ENCODE peak calls at places on chromosomes 5 and 9, in seven cellular contexts. K is AG04449; U is CD4-positive, alpha-beta T cell; G is fibroblast of pulmonary artery; Z is A549; R is foreskin fibroblast; N is GM06990. Y is an unnamed sample.

GRCh38 chr9:95726756-95727155 is 148.7 kb upstream of the ERCC6L2 start:
- DNase-seq in K (peak), U (no peak), G (peak), Z (peak), R (peak), N (no peak), Y (no peak)

GRCh38 chr5:4230531-4230904 is 634.9 kb downstream of the IRX1 start:
- DNase-seq in K (no peak), U (no peak), G (no peak), Z (no peak), R (no peak), N (no peak), Y (no peak)

GRCh38 chr9:83937861-83938455 is 16.7 kb upstream of the KIF27 start:
- DNase-seq in K (no peak), U (peak), G (peak), Z (peak), R (peak), N (no peak), Y (no peak)

GRCh38 chr5:80782626-80783025 is 127.8 kb upstream of the DHFR start:
- DNase-seq in K (no peak), U (no peak), G (no peak), Z (no peak), R (no peak), N (no peak), Y (no peak)

GRCh38 chr9:132094314-132094791 is 14.7 kb upstream of the MED27 start:
- DNase-seq in K (peak), U (no peak), G (peak), Z (no peak), R (peak), N (no peak), Y (no peak)

GRCh38 chr9:89378541-89378940 is 60.2 kb downstream of the SECISBP2 start:
- DNase-seq in K (no peak), U (no peak), G (no peak), Z (no peak), R (no peak), N (no peak), Y (no peak)

GRCh38 chr5:23977365-23977764 is 470.0 kb downstream of the PRDM9 start:
- DNase-seq in K (no peak), U (no peak), G (no peak), Z (no peak), R (no peak), N (no peak), Y (no peak)

GRCh38 chr5:162274684-162275083 is 207.1 kb downstream of the GABRG2 start:
- DNase-seq in K (no peak), U (no peak), G (no peak), Z (no peak), R (no peak), N (no peak), Y (no peak)

GRCh38 chr5:58582411-58583393 is at the start of gene RAB3C:
- DNase-seq in K (peak), U (no peak), G (peak), Z (peak), R (peak), N (peak), Y (peak)

DNA sequence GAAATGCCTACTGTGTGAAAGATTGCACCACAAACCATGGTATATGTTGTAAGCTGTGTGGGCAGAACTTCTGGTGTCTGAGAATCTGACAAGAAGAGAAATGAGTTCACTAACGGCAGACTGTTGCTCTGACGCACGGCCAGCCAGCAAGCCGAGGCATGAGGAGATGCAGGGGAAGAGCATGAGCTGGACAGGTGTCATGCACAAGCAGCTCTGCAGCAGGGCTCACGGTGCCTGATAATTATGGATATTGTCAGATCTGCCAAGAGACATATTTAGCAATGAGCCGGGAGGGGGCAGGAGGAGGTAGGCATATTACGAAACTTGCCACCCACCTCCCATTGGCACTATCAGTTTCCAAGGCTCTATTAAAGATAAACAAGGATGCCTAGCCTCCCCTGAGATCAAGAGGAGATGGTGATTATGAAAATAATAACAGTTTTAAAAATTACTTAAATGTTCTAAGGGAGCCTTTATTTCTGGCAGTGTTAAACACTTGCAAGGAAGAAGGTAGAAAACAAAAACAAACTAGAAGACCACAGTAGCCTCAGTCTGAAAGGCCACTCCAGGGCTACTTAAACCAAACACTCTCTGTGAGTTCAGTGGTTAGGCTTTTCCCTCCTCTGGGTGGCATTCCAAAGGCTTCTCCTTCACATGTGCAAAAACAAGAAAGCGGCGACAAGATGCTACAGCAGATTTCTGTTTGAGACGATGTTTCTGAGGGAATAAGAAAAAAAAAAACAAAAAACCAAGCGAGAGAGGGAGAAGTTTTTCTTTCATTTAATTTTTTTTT is 339.6 kb downstream of the BNC2 start:
- DNase-seq in K (no peak), U (no peak), G (peak), Z (no peak), R (no peak), N (no peak), Y (no peak)
- TF ChIP-seq CTCF in K (no peak), U (no peak), G (no peak), Z (no peak), R (no peak), N (no peak), Y (no peak)

DNA sequence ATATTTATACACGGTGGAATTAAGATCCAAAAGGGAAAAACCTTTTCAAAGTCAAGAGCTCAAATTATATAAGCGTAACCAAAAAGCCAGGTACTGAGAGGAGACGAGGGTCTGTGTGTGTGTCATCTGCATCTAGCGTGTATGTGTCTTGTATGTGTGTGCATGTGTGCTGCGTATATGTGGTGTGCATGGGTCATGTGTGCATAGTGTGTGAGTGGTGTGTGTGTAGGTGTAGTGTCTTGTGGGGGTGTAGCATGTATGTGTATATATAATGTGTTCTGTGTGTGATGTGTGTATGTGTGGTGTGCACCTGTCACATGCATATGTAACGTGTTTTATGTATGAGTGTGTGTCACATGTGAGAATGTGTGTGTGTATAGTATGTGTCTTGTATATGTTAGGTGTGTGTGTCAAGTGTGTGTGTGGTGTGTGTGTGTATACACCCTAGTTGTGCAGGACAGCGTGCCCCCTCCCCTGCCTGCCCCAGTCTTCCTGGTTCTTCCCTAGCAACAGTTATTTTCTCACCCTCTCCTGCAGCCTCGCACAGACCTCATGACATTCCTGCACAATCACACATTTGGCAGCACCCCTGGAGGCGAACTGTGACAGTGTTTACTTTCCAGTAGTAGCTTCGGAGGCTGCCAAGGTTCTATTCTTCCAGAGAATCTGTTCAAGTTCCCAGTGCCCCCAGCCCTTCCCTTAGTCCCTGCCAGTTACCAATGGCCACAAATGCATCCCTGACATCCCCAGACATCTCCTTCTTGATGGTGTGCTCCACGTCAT is 27.1 kb upstream of the TNIP1 start:
- DNase-seq in K (no peak), U (no peak), G (peak), Z (no peak), R (peak), N (no peak), Y (no peak)
- TF ChIP-seq CTCF in K (no peak), U (no peak), G (no peak), Z (no peak), R (no peak), N (no peak), Y (no peak)

DNA sequence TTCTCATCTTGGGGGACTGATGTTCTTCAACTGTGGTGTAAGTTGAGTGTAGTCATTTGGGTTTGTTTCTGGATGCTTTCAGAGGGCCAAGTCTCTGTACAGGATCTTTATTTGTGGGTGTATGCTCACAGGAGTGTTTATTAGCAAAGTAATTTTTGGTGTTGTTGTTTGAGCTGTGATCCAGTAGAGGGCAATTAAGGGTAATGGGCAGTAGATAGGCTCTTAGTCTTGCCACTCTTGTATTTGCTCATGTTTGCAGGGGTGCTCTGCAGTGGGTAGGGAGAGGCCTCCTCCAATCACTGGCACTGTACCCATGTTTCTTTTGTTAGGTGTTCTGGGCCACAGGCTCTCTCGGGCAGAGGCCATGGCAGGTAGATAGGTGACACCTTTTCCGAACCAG is 45.9 kb upstream of the ITGA2 start:
- DNase-seq in K (no peak), U (no peak), G (peak), Z (no peak), R (no peak), N (no peak), Y (no peak)
- TF ChIP-seq CTCF in K (no peak), U (no peak), G (peak), Z (no peak), R (peak), N (peak), Y (no peak)

DNA sequence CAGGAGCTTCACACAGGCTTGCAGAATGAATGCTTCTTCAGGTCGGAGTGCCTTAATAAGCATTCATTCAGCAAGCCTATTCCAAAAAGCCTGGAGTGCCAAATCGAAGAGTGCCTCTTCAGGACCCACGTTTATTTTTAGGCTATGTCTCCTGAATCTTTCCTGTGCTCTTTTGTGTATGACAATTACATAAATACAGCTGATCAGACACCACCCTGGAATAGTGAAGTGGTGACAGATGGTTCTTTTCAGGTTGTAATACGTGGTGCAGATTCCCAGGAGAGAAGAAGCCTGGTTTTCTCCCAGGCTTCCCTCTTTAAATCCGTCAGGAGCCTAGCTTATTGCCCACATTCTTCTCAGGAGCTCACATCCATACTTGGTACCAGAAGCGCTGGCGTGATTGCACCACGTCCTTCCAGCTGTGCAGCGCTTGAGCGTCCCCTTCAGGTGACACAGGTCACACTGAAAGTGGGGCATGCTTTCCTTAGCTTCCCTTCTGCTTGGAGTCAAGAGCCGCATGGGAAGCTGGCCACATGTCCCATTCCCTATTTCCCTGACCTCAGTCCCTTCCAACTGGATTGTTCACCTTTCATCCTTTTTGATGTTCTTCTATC is 123.1 kb downstream of the ADCY2 start:
- DNase-seq in K (no peak), U (no peak), G (no peak), Z (no peak), R (no peak), N (no peak), Y (no peak)
- TF ChIP-seq CTCF in K (no peak), U (no peak), G (no peak), Z (no peak), R (no peak), N (no peak), Y (no peak)

GRCh38 chr9:27202056-27202455 is 93.0 kb downstream of the TEK start:
- DNase-seq in K (no peak), U (no peak), G (no peak), Z (no peak), R (no peak), N (no peak), Y (no peak)
- TF ChIP-seq CTCF in K (no peak), U (no peak), G (no peak), Z (no peak), R (no peak), N (no peak), Y (no peak)

GRCh38 chr5:177494356-177495195 is 2.8 kb downstream of the PDLIM7 start:
- DNase-seq in K (no peak), U (no peak), G (peak), Z (peak), R (peak), N (no peak), Y (peak)
- TF ChIP-seq CTCF in K (peak), U (no peak), G (peak), Z (peak), R (peak), N (peak), Y (no peak)

GRCh38 chr5:55037046-55037771 is 13.2 kb downstream of the GZMK start:
- DNase-seq in K (no peak), U (peak), G (peak), Z (no peak), R (peak), N (peak), Y (no peak)
- TF ChIP-seq CTCF in K (no peak), U (peak), G (peak), Z (no peak), R (peak), N (peak), Y (no peak)

Y was measured in activated B cell treated with CpG ODN at 0.5 μM for 24 hours.